ENCODE peak calls at places on chromosomes 6 and 20, in seven cellular contexts. X, Z, W, O, I, B and F are unnamed samples.

GRCh38 chr20:12153616-12154015 is 235.9 kb downstream of the BTBD3 start:
- DNase-seq in X (no peak), Z (no peak), W (no peak), O (no peak), I (no peak), B (peak; percentile 24), F (no peak)

GRCh38 chr6:50141100-50141499 is 91.4 kb upstream of the DEFB112 start:
- DNase-seq in X (no peak), Z (no peak), W (no peak), O (no peak), I (no peak), B (no peak), F (no peak)

GRCh38 chr20:24629668-24630067 is 160.2 kb downstream of the SYNDIG1 start:
- DNase-seq in X (no peak), Z (no peak), W (no peak), O (no peak), I (no peak), B (no peak), F (peak; percentile 41)

GRCh38 chr6:79498842-79499241 is 38.4 kb downstream of the LCA5 start:
- DNase-seq in X (no peak), Z (no peak), W (no peak), O (no peak), I (no peak), B (no peak), F (no peak)

GRCh38 chr6:13302751-13303667 is 25.3 kb downstream of the TBC1D7 start:
- DNase-seq in X (peak; percentile 90), Z (peak; percentile 89), W (peak; percentile 74), O (peak; percentile 60), I (peak; percentile 23), B (peak; percentile 40), F (peak; percentile 91)

GRCh38 chr20:37075932-37076685 is 19.7 kb downstream of the RBL1 start:
- DNase-seq in X (no peak), Z (no peak), W (no peak), O (no peak), I (no peak), B (no peak), F (no peak)

GRCh38 chr20:6767536-6768227 is at the start of gene BMP2:
- DNase-seq in X (no peak), Z (peak; percentile 29), W (peak; percentile 10), O (peak; percentile 60), I (no peak), B (peak; percentile 68), F (peak; percentile 70)

GRCh38 chr6:32668226-32668747 is 1.8 kb upstream of the HLA-DQB1 start:
- DNase-seq in X (peak; percentile 95), Z (no peak), W (no peak), O (peak; percentile 71), I (no peak), B (peak; percentile 26), F (no peak)

GRCh38 chr6:148954934-148955915 is 208.4 kb downstream of the UST start:
- DNase-seq in X (no peak), Z (no peak), W (no peak), O (no peak), I (no peak), B (no peak), F (no peak)

GRCh38 chr20:13002256-13002655 is 6.5 kb upstream of the SPTLC3 start:
- DNase-seq in X (no peak), Z (no peak), W (no peak), O (no peak), I (no peak), B (no peak), F (no peak)

GRCh38 chr20:35271073-35271882 is 6.6 kb downstream of the MMP24OS start:
- DNase-seq in X (no peak), Z (no peak), W (peak; percentile 79), O (no peak), I (no peak), B (no peak), F (peak; percentile 54)

GRCh38 chr6:142810952-142811514 is 133.9 kb downstream of the HIVEP2 start:
- DNase-seq in X (no peak), Z (no peak), W (no peak), O (no peak), I (no peak), B (no peak), F (no peak)

GRCh38 chr6:26065952-26066380 is 21.3 kb upstream of the HFE start:
- DNase-seq in X (peak; percentile 73), Z (peak; percentile 60), W (peak; percentile 86), O (peak; percentile 57), I (no peak), B (peak; percentile 88), F (peak; percentile 90)

GRCh38 chr6:41256383-41256782 is 28.2 kb downstream of the TREML4 start:
- DNase-seq in X (peak; percentile 51), Z (no peak), W (no peak), O (no peak), I (no peak), B (no peak), F (no peak)

GRCh38 chr6:138726066-138727060 is 47.2 kb upstream of the CCDC28A start:
- DNase-seq in X (no peak), Z (no peak), W (no peak), O (no peak), I (no peak), B (no peak), F (no peak)

GRCh38 chr20:62043131-62043914 is 22.4 kb downstream of the TAF4 start:
- DNase-seq in X (no peak), Z (no peak), W (no peak), O (no peak), I (no peak), B (no peak), F (no peak)

GRCh38 chr6:51618563-51618962 is 468.9 kb downstream of the PKHD1 start:
- DNase-seq in X (no peak), Z (no peak), W (no peak), O (no peak), I (no peak), B (no peak), F (peak; percentile 1)

GRCh38 chr6:146543940-146544661 is 468 bp downstream of the RAB32 start:
- DNase-seq in X (no peak), Z (peak; percentile 15), W (no peak), O (peak; percentile 23), I (no peak), B (peak; percentile 62), F (peak; percentile 28)

GRCh38 chr6:44127186-44128019 is at the start of the genes MRPL14 and TMEM63B:
- DNase-seq in X (peak; percentile 52), Z (peak; percentile 90), W (peak; percentile 99), O (peak; percentile 90), I (peak; percentile 43), B (peak; percentile 91), F (peak; percentile 97)

DNA sequence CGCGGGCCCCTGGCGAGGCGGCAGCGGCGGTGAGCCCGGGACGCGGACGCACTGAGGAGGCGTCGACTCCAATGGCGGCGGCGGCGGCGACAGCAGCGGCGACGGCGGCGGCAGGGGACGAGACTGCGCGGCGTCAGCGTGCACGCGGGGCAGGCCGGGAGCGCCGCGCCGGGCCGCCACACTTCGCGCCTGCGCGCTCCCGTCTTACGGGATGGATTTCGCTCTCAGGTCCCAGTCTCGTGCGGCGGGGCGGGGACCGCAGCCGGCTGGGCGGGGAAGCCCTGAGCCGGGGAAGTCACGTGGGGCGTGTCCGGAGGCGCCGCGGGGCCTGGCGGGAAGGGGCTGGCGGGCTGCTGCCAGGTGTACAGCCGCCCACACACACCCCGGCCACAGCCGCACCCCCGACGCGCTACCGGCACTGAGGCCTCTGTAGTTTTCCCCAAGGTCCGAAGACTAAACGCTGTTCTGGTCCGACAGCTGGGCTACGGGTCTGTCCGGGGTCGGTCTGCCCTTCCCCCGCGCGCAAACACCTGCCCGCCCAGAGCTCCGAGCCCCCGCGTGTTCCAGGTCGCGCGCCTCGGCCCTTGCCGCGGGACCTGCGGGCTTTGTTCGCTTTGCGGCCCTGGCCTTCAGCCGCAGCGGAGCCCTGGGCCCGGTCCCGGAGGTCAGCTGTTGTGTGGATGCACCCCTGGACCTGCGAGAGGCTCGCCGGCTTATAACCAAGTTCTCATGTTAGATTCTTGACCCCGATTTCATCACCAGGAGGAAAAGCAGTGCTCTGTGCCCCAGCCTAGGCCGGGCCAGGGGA is at the start of gene YTHDF1:
- DNase-seq in X (peak; percentile 83), Z (peak; percentile 96), W (peak; percentile 98), O (peak; percentile 97), I (peak; percentile 74), B (peak; percentile 98), F (peak; percentile 98)
- TF ChIP-seq POLR2A in X (peak; percentile 78), Z (peak; percentile 63), W (peak; percentile 77), O (no peak), I (peak; percentile 60), B (peak; percentile 70), F (peak; percentile 70)

GRCh38 chr6:167825759-167826229 is 917 bp upstream of the AFDN start:
- DNase-seq in X (no peak), Z (peak; percentile 56), W (peak; percentile 86), O (peak; percentile 26), I (no peak), B (peak; percentile 88), F (peak; percentile 20)

GRCh38 chr6:167827062-167827587 is 414 bp downstream of the AFDN start:
- DNase-seq in X (no peak), Z (no peak), W (no peak), O (peak; percentile 24), I (no peak), B (peak; percentile 46), F (no peak)

GRCh38 chr6:167827588-167828324 is 1.0 kb downstream of the AFDN start:
- DNase-seq in X (no peak), Z (no peak), W (peak; percentile 62), O (peak; percentile 53), I (no peak), B (peak; percentile 65), F (peak; percentile 15)

GRCh38 chr6:167825059-167825758 is 1.5 kb upstream of the AFDN start:
- DNase-seq in X (no peak), Z (no peak), W (peak; percentile 55), O (no peak), I (no peak), B (no peak), F (peak; percentile 13)

GRCh38 chr6:167826230-167827061 is at the start of gene AFDN:
- DNase-seq in X (no peak), Z (peak; percentile 51), W (peak; percentile 90), O (peak; percentile 78), I (peak; percentile 18), B (peak; percentile 83), F (peak; percentile 79)
- TF ChIP-seq POLR2A in X (peak; percentile 71), Z (peak; percentile 34), W (no peak), O (no peak), I (peak; percentile 11), B (no peak), F (no peak)

GRCh38 chr20:40986774-40987173 is 41.8 kb upstream of the TOP1 start:
- DNase-seq in X (no peak), Z (no peak), W (no peak), O (no peak), I (no peak), B (no peak), F (no peak)

GRCh38 chr20:40992349-40993113 is 36.1 kb upstream of the TOP1 start:
- DNase-seq in X (no peak), Z (no peak), W (no peak), O (no peak), I (no peak), B (no peak), F (no peak)

GRCh38 chr20:40993794-40994540 is 34.7 kb upstream of the TOP1 start:
- DNase-seq in X (no peak), Z (no peak), W (no peak), O (no peak), I (no peak), B (no peak), F (no peak)

GRCh38 chr20:40990542-40991120 is 38.0 kb upstream of the TOP1 start:
- DNase-seq in X (peak; percentile 70), Z (peak; percentile 91), W (peak; percentile 85), O (peak; percentile 79), I (peak; percentile 23), B (peak; percentile 83), F (peak; percentile 72)

GRCh38 chr20:40991181-40991889 is 37.3 kb upstream of the TOP1 start:
- DNase-seq in X (peak; percentile 99), Z (no peak), W (peak; percentile 54), O (no peak), I (no peak), B (no peak), F (no peak)
- TF ChIP-seq POLR2A in X (peak; percentile 75), Z (no peak), W (no peak), O (no peak), I (peak; percentile 35), B (no peak), F (no peak)

GRCh38 chr6:116392158-116393032 is 21.6 kb downstream of the DSE start:
- DNase-seq in X (no peak), Z (no peak), W (no peak), O (no peak), I (no peak), B (no peak), F (no peak)
- TF ChIP-seq POLR2A in X (no peak), Z (no peak), W (no peak), O (no peak), I (no peak), B (no peak), F (no peak)